ENCODE peak calls at places on chromosomes 7 and 10, in six cellular contexts. One of them, this sample, is unnamed.

GRCh38 chr10:106705576-106706526 is 458.7 kb downstream of the SORCS1 start:
- DNase-seq in T-cell: peak
- DNase-seq in activated CD8-positive, alpha-beta memory T cell treated with anti-CD3 and anti-CD28 coated beads, Interleukin-2, amount 50 U/mL, for 48 hours: peak
- DNase-seq in activated CD4-positive, alpha-beta T cell treated with anti-CD3 and anti-CD28 coated beads for 48 hours: peak
- DNase-seq in kidney epithelial cell: no peak
- DNase-seq in EH: peak
- DNase-seq in this sample: peak

GRCh38 chr7:83414947-83415346 is 234.0 kb downstream of the SEMA3E start:
- DNase-seq in T-cell: no peak
- DNase-seq in EH: no peak
- DNase-seq in activated CD4-positive, alpha-beta T cell treated with anti-CD3 and anti-CD28 coated beads for 48 hours: no peak
- DNase-seq in activated CD8-positive, alpha-beta memory T cell treated with anti-CD3 and anti-CD28 coated beads, Interleukin-2, amount 50 U/mL, for 48 hours: no peak
- DNase-seq in kidney epithelial cell: no peak
- DNase-seq in this sample: no peak

GRCh38 chr10:86969421-86970041 is 1.2 kb downstream of the ADIRF start:
- DNase-seq in kidney epithelial cell: no peak
- DNase-seq in T-cell: no peak
- DNase-seq in EH: peak
- DNase-seq in activated CD8-positive, alpha-beta memory T cell treated with anti-CD3 and anti-CD28 coated beads, Interleukin-2, amount 50 U/mL, for 48 hours: peak
- DNase-seq in activated CD4-positive, alpha-beta T cell treated with anti-CD3 and anti-CD28 coated beads for 48 hours: no peak
- DNase-seq in this sample: peak

GRCh38 chr10:62748386-62748785 is 56.1 kb upstream of the ADO start:
- DNase-seq in kidney epithelial cell: no peak
- DNase-seq in T-cell: no peak
- DNase-seq in activated CD8-positive, alpha-beta memory T cell treated with anti-CD3 and anti-CD28 coated beads, Interleukin-2, amount 50 U/mL, for 48 hours: no peak
- DNase-seq in EH: no peak
- DNase-seq in activated CD4-positive, alpha-beta T cell treated with anti-CD3 and anti-CD28 coated beads for 48 hours: no peak
- DNase-seq in this sample: no peak

GRCh38 chr10:14184841-14185500 is 145.8 kb downstream of the FRMD4A start:
- DNase-seq in kidney epithelial cell: no peak
- DNase-seq in activated CD4-positive, alpha-beta T cell treated with anti-CD3 and anti-CD28 coated beads for 48 hours: peak
- DNase-seq in EH: no peak
- DNase-seq in activated CD8-positive, alpha-beta memory T cell treated with anti-CD3 and anti-CD28 coated beads, Interleukin-2, amount 50 U/mL, for 48 hours: no peak
- DNase-seq in T-cell: peak
- DNase-seq in this sample: peak

GRCh38 chr10:75070478-75071163 is 40.8 kb upstream of the SAMD8 start:
- DNase-seq in activated CD4-positive, alpha-beta T cell treated with anti-CD3 and anti-CD28 coated beads for 48 hours: no peak
- DNase-seq in T-cell: no peak
- DNase-seq in EH: no peak
- DNase-seq in activated CD8-positive, alpha-beta memory T cell treated with anti-CD3 and anti-CD28 coated beads, Interleukin-2, amount 50 U/mL, for 48 hours: no peak
- DNase-seq in kidney epithelial cell: no peak
- DNase-seq in this sample: no peak

GRCh38 chr7:38574121-38574520 is 57.1 kb downstream of the AMPH start:
- DNase-seq in activated CD8-positive, alpha-beta memory T cell treated with anti-CD3 and anti-CD28 coated beads, Interleukin-2, amount 50 U/mL, for 48 hours: no peak
- DNase-seq in kidney epithelial cell: no peak
- DNase-seq in activated CD4-positive, alpha-beta T cell treated with anti-CD3 and anti-CD28 coated beads for 48 hours: no peak
- DNase-seq in T-cell: no peak
- DNase-seq in EH: peak
- DNase-seq in this sample: no peak

GRCh38 chr10:2392145-2392812 is 655.0 kb upstream of the ADARB2 start:
- DNase-seq in activated CD4-positive, alpha-beta T cell treated with anti-CD3 and anti-CD28 coated beads for 48 hours: no peak
- DNase-seq in T-cell: no peak
- DNase-seq in kidney epithelial cell: no peak
- DNase-seq in activated CD8-positive, alpha-beta memory T cell treated with anti-CD3 and anti-CD28 coated beads, Interleukin-2, amount 50 U/mL, for 48 hours: no peak
- DNase-seq in EH: no peak
- DNase-seq in this sample: no peak

GRCh38 chr10:44253769-44254462 is 131.0 kb downstream of the CXCL12 start:
- DNase-seq in T-cell: no peak
- DNase-seq in kidney epithelial cell: no peak
- DNase-seq in EH: peak
- DNase-seq in activated CD8-positive, alpha-beta memory T cell treated with anti-CD3 and anti-CD28 coated beads, Interleukin-2, amount 50 U/mL, for 48 hours: no peak
- DNase-seq in activated CD4-positive, alpha-beta T cell treated with anti-CD3 and anti-CD28 coated beads for 48 hours: no peak
- DNase-seq in this sample: peak

GRCh38 chr10:49360271-49361177 is 35.4 kb downstream of the DRGX start:
- DNase-seq in EH: peak
- DNase-seq in T-cell: no peak
- DNase-seq in kidney epithelial cell: no peak
- DNase-seq in activated CD8-positive, alpha-beta memory T cell treated with anti-CD3 and anti-CD28 coated beads, Interleukin-2, amount 50 U/mL, for 48 hours: no peak
- DNase-seq in activated CD4-positive, alpha-beta T cell treated with anti-CD3 and anti-CD28 coated beads for 48 hours: no peak
- DNase-seq in this sample: no peak

GRCh38 chr7:124765401-124766352 is at the start of gene GPR37:
- DNase-seq in EH: peak
- DNase-seq in T-cell: no peak
- DNase-seq in activated CD8-positive, alpha-beta memory T cell treated with anti-CD3 and anti-CD28 coated beads, Interleukin-2, amount 50 U/mL, for 48 hours: peak
- DNase-seq in kidney epithelial cell: no peak
- DNase-seq in activated CD4-positive, alpha-beta T cell treated with anti-CD3 and anti-CD28 coated beads for 48 hours: peak
- DNase-seq in this sample: peak

GRCh38 chr7:75915416-75916156 is 631 bp downstream of the POR start:
- DNase-seq in activated CD4-positive, alpha-beta T cell treated with anti-CD3 and anti-CD28 coated beads for 48 hours: peak
- DNase-seq in T-cell: peak
- DNase-seq in EH: peak
- DNase-seq in activated CD8-positive, alpha-beta memory T cell treated with anti-CD3 and anti-CD28 coated beads, Interleukin-2, amount 50 U/mL, for 48 hours: peak
- DNase-seq in kidney epithelial cell: no peak
- DNase-seq in this sample: no peak

GRCh38 chr7:148883233-148884048 is 650 bp downstream of the EZH2 start:
- DNase-seq in kidney epithelial cell: no peak
- DNase-seq in activated CD4-positive, alpha-beta T cell treated with anti-CD3 and anti-CD28 coated beads for 48 hours: peak
- DNase-seq in T-cell: peak
- DNase-seq in EH: peak
- DNase-seq in activated CD8-positive, alpha-beta memory T cell treated with anti-CD3 and anti-CD28 coated beads, Interleukin-2, amount 50 U/mL, for 48 hours: peak
- DNase-seq in this sample: no peak

GRCh38 chr10:120456143-120456625 is 843 bp upstream of the PLPP4 start:
- DNase-seq in EH: no peak
- DNase-seq in T-cell: no peak
- DNase-seq in activated CD4-positive, alpha-beta T cell treated with anti-CD3 and anti-CD28 coated beads for 48 hours: no peak
- DNase-seq in activated CD8-positive, alpha-beta memory T cell treated with anti-CD3 and anti-CD28 coated beads, Interleukin-2, amount 50 U/mL, for 48 hours: no peak
- DNase-seq in kidney epithelial cell: no peak
- DNase-seq in this sample: no peak

GRCh38 chr7:5394264-5395105 is 29.1 kb downstream of the TNRC18 start:
- DNase-seq in activated CD4-positive, alpha-beta T cell treated with anti-CD3 and anti-CD28 coated beads for 48 hours: no peak
- DNase-seq in T-cell: no peak
- DNase-seq in kidney epithelial cell: no peak
- DNase-seq in EH: no peak
- DNase-seq in activated CD8-positive, alpha-beta memory T cell treated with anti-CD3 and anti-CD28 coated beads, Interleukin-2, amount 50 U/mL, for 48 hours: no peak
- DNase-seq in this sample: no peak

GRCh38 chr7:70178787-70179186 is 580.5 kb downstream of the AUTS2 start:
- DNase-seq in EH: no peak
- DNase-seq in activated CD8-positive, alpha-beta memory T cell treated with anti-CD3 and anti-CD28 coated beads, Interleukin-2, amount 50 U/mL, for 48 hours: no peak
- DNase-seq in T-cell: no peak
- DNase-seq in kidney epithelial cell: peak
- DNase-seq in activated CD4-positive, alpha-beta T cell treated with anti-CD3 and anti-CD28 coated beads for 48 hours: no peak
- DNase-seq in this sample: peak

GRCh38 chr7:77823787-77824186 is 25.2 kb downstream of the PHTF2 start:
- DNase-seq in EH: no peak
- DNase-seq in activated CD4-positive, alpha-beta T cell treated with anti-CD3 and anti-CD28 coated beads for 48 hours: no peak
- DNase-seq in kidney epithelial cell: no peak
- DNase-seq in activated CD8-positive, alpha-beta memory T cell treated with anti-CD3 and anti-CD28 coated beads, Interleukin-2, amount 50 U/mL, for 48 hours: no peak
- DNase-seq in T-cell: no peak
- DNase-seq in this sample: no peak

GRCh38 chr7:108034586-108034985 is 31.6 kb upstream of the LAMB1 start:
- DNase-seq in EH: no peak
- DNase-seq in activated CD8-positive, alpha-beta memory T cell treated with anti-CD3 and anti-CD28 coated beads, Interleukin-2, amount 50 U/mL, for 48 hours: no peak
- DNase-seq in kidney epithelial cell: no peak
- DNase-seq in T-cell: no peak
- DNase-seq in activated CD4-positive, alpha-beta T cell treated with anti-CD3 and anti-CD28 coated beads for 48 hours: no peak
- DNase-seq in this sample: no peak

GRCh38 chr7:51647486-51647885 is 330.9 kb upstream of the COBL start:
- DNase-seq in activated CD8-positive, alpha-beta memory T cell treated with anti-CD3 and anti-CD28 coated beads, Interleukin-2, amount 50 U/mL, for 48 hours: no peak
- DNase-seq in kidney epithelial cell: no peak
- DNase-seq in activated CD4-positive, alpha-beta T cell treated with anti-CD3 and anti-CD28 coated beads for 48 hours: no peak
- DNase-seq in T-cell: no peak
- DNase-seq in EH: no peak
- DNase-seq in this sample: no peak

GRCh38 chr7:29457565-29457971 is 106.1 kb upstream of the PRR15 start:
- DNase-seq in activated CD4-positive, alpha-beta T cell treated with anti-CD3 and anti-CD28 coated beads for 48 hours: no peak
- DNase-seq in EH: peak
- DNase-seq in T-cell: no peak
- DNase-seq in activated CD8-positive, alpha-beta memory T cell treated with anti-CD3 and anti-CD28 coated beads, Interleukin-2, amount 50 U/mL, for 48 hours: no peak
- DNase-seq in kidney epithelial cell: no peak
- DNase-seq in this sample: no peak

GRCh38 chr10:89946106-89946505 is 244.7 kb downstream of the KIF20B start:
- DNase-seq in activated CD4-positive, alpha-beta T cell treated with anti-CD3 and anti-CD28 coated beads for 48 hours: no peak
- DNase-seq in activated CD8-positive, alpha-beta memory T cell treated with anti-CD3 and anti-CD28 coated beads, Interleukin-2, amount 50 U/mL, for 48 hours: no peak
- DNase-seq in T-cell: no peak
- DNase-seq in kidney epithelial cell: no peak
- DNase-seq in EH: peak
- DNase-seq in this sample: no peak

GRCh38 chr7:33669251-33669670 is 236.1 kb upstream of the BMPER start:
- DNase-seq in T-cell: no peak
- DNase-seq in EH: peak
- DNase-seq in activated CD4-positive, alpha-beta T cell treated with anti-CD3 and anti-CD28 coated beads for 48 hours: no peak
- DNase-seq in activated CD8-positive, alpha-beta memory T cell treated with anti-CD3 and anti-CD28 coated beads, Interleukin-2, amount 50 U/mL, for 48 hours: no peak
- DNase-seq in kidney epithelial cell: peak
- DNase-seq in this sample: peak

GRCh38 chr10:43817368-43817767 is 168.7 kb upstream of the ZNF32 start:
- DNase-seq in activated CD4-positive, alpha-beta T cell treated with anti-CD3 and anti-CD28 coated beads for 48 hours: no peak
- DNase-seq in T-cell: no peak
- DNase-seq in activated CD8-positive, alpha-beta memory T cell treated with anti-CD3 and anti-CD28 coated beads, Interleukin-2, amount 50 U/mL, for 48 hours: no peak
- DNase-seq in kidney epithelial cell: no peak
- DNase-seq in EH: peak
- DNase-seq in this sample: no peak

GRCh38 chr7:157016352-157017041 is 6.0 kb upstream of the MNX1 start:
- DNase-seq in kidney epithelial cell: no peak
- DNase-seq in activated CD4-positive, alpha-beta T cell treated with anti-CD3 and anti-CD28 coated beads for 48 hours: peak
- DNase-seq in EH: no peak
- DNase-seq in activated CD8-positive, alpha-beta memory T cell treated with anti-CD3 and anti-CD28 coated beads, Interleukin-2, amount 50 U/mL, for 48 hours: no peak
- DNase-seq in T-cell: no peak
- DNase-seq in this sample: no peak

GRCh38 chr7:43248961-43249807 is 136.7 kb downstream of the HECW1 start:
- DNase-seq in EH: peak
- DNase-seq in activated CD4-positive, alpha-beta T cell treated with anti-CD3 and anti-CD28 coated beads for 48 hours: no peak
- DNase-seq in T-cell: no peak
- DNase-seq in activated CD8-positive, alpha-beta memory T cell treated with anti-CD3 and anti-CD28 coated beads, Interleukin-2, amount 50 U/mL, for 48 hours: no peak
- DNase-seq in kidney epithelial cell: no peak
- DNase-seq in this sample: no peak

GRCh38 chr7:2738766-2739549 is 51.0 kb downstream of the AMZ1 start:
- DNase-seq in activated CD8-positive, alpha-beta memory T cell treated with anti-CD3 and anti-CD28 coated beads, Interleukin-2, amount 50 U/mL, for 48 hours: no peak
- DNase-seq in T-cell: no peak
- DNase-seq in kidney epithelial cell: no peak
- DNase-seq in EH: no peak
- DNase-seq in activated CD4-positive, alpha-beta T cell treated with anti-CD3 and anti-CD28 coated beads for 48 hours: no peak
- DNase-seq in this sample: no peak

GRCh38 chr7:47477191-47478016 is 104.5 kb downstream of the TNS3 start:
- DNase-seq in T-cell: no peak
- DNase-seq in kidney epithelial cell: no peak
- DNase-seq in EH: no peak
- DNase-seq in activated CD4-positive, alpha-beta T cell treated with anti-CD3 and anti-CD28 coated beads for 48 hours: no peak
- DNase-seq in activated CD8-positive, alpha-beta memory T cell treated with anti-CD3 and anti-CD28 coated beads, Interleukin-2, amount 50 U/mL, for 48 hours: no peak
- DNase-seq in this sample: no peak

GRCh38 chr10:102114861-102115618 is 5.1 kb downstream of the LDB1 start:
- DNase-seq in T-cell: peak
- DNase-seq in kidney epithelial cell: no peak
- DNase-seq in activated CD4-positive, alpha-beta T cell treated with anti-CD3 and anti-CD28 coated beads for 48 hours: peak
- DNase-seq in activated CD8-positive, alpha-beta memory T cell treated with anti-CD3 and anti-CD28 coated beads, Interleukin-2, amount 50 U/mL, for 48 hours: peak
- DNase-seq in EH: peak
- DNase-seq in this sample: peak

GRCh38 chr7:42770106-42770505 is 141.8 kb downstream of the C7orf25 start:
- DNase-seq in T-cell: no peak
- DNase-seq in activated CD4-positive, alpha-beta T cell treated with anti-CD3 and anti-CD28 coated beads for 48 hours: no peak
- DNase-seq in kidney epithelial cell: no peak
- DNase-seq in activated CD8-positive, alpha-beta memory T cell treated with anti-CD3 and anti-CD28 coated beads, Interleukin-2, amount 50 U/mL, for 48 hours: no peak
- DNase-seq in EH: peak
- DNase-seq in this sample: peak

GRCh38 chr7:72404743-72405142 is 7.4 kb downstream of the CALN1 start:
- DNase-seq in kidney epithelial cell: no peak
- DNase-seq in activated CD4-positive, alpha-beta T cell treated with anti-CD3 and anti-CD28 coated beads for 48 hours: no peak
- DNase-seq in T-cell: no peak
- DNase-seq in activated CD8-positive, alpha-beta memory T cell treated with anti-CD3 and anti-CD28 coated beads, Interleukin-2, amount 50 U/mL, for 48 hours: no peak
- DNase-seq in EH: no peak
- DNase-seq in this sample: no peak

GRCh38 chr10:123958221-123958620 is 66.6 kb upstream of the CPXM2 start:
- DNase-seq in T-cell: no peak
- DNase-seq in activated CD4-positive, alpha-beta T cell treated with anti-CD3 and anti-CD28 coated beads for 48 hours: no peak
- DNase-seq in kidney epithelial cell: no peak
- DNase-seq in EH: no peak
- DNase-seq in activated CD8-positive, alpha-beta memory T cell treated with anti-CD3 and anti-CD28 coated beads, Interleukin-2, amount 50 U/mL, for 48 hours: no peak
- DNase-seq in this sample: no peak

GRCh38 chr7:109842386-109842785 is 1248.5 kb upstream of the LRRN3 start:
- DNase-seq in kidney epithelial cell: no peak
- DNase-seq in EH: no peak
- DNase-seq in activated CD8-positive, alpha-beta memory T cell treated with anti-CD3 and anti-CD28 coated beads, Interleukin-2, amount 50 U/mL, for 48 hours: no peak
- DNase-seq in activated CD4-positive, alpha-beta T cell treated with anti-CD3 and anti-CD28 coated beads for 48 hours: no peak
- DNase-seq in T-cell: no peak
- DNase-seq in this sample: no peak

GRCh38 chr10:44389150-44389549 is 4.3 kb upstream of the CXCL12 start:
- DNase-seq in activated CD8-positive, alpha-beta memory T cell treated with anti-CD3 and anti-CD28 coated beads, Interleukin-2, amount 50 U/mL, for 48 hours: no peak
- DNase-seq in T-cell: no peak
- DNase-seq in activated CD4-positive, alpha-beta T cell treated with anti-CD3 and anti-CD28 coated beads for 48 hours: no peak
- DNase-seq in EH: no peak
- DNase-seq in kidney epithelial cell: no peak
- DNase-seq in this sample: no peak

GRCh38 chr7:18975276-18975675 is 142.2 kb downstream of the TWIST1 start:
- DNase-seq in activated CD4-positive, alpha-beta T cell treated with anti-CD3 and anti-CD28 coated beads for 48 hours: no peak
- DNase-seq in kidney epithelial cell: no peak
- DNase-seq in EH: no peak
- DNase-seq in activated CD8-positive, alpha-beta memory T cell treated with anti-CD3 and anti-CD28 coated beads, Interleukin-2, amount 50 U/mL, for 48 hours: no peak
- DNase-seq in T-cell: no peak
- DNase-seq in this sample: no peak

This sample was measured in foreskin keratinocyte.